ENCODE peak calls at places on chromosomes 5 and 9, in seven cellular contexts. One of them, this sample, is unnamed.

GRCh38 chr9:306907-307306 is 92.2 kb downstream of the DOCK8 start:
- DNase-seq in heart right ventricle: no peak
- DNase-seq in activated effector memory CD4-positive, alpha-beta T cell treated with Interleukin-2 at 50 U/mL for 16 hours: peak; percentile 17
- DNase-seq in kidney glomerular epithelial cell: no peak
- DNase-seq in B cell: peak; percentile 46
- DNase-seq in NCI-H2081: no peak
- DNase-seq in effector memory CD8-positive, alpha-beta T cell: peak; percentile 23
- DNase-seq in this sample: peak; percentile 27

GRCh38 chr5:43649256-43649655 is 46.3 kb downstream of the NNT start:
- DNase-seq in heart right ventricle: no peak
- DNase-seq in activated effector memory CD4-positive, alpha-beta T cell treated with Interleukin-2 at 50 U/mL for 16 hours: no peak
- DNase-seq in kidney glomerular epithelial cell: peak; percentile 39
- DNase-seq in B cell: no peak
- DNase-seq in NCI-H2081: no peak
- DNase-seq in effector memory CD8-positive, alpha-beta T cell: no peak
- DNase-seq in this sample: no peak

GRCh38 chr9:35757527-35758275 is 3.6 kb upstream of the MSMP start:
- DNase-seq in heart right ventricle: no peak
- DNase-seq in activated effector memory CD4-positive, alpha-beta T cell treated with Interleukin-2 at 50 U/mL for 16 hours: no peak
- DNase-seq in kidney glomerular epithelial cell: no peak
- DNase-seq in B cell: no peak
- DNase-seq in NCI-H2081: no peak
- DNase-seq in effector memory CD8-positive, alpha-beta T cell: no peak
- DNase-seq in this sample: no peak

GRCh38 chr9:89821081-89821480 is 216.3 kb downstream of the GADD45G start:
- DNase-seq in heart right ventricle: no peak
- DNase-seq in activated effector memory CD4-positive, alpha-beta T cell treated with Interleukin-2 at 50 U/mL for 16 hours: no peak
- DNase-seq in kidney glomerular epithelial cell: peak; percentile 26
- DNase-seq in B cell: no peak
- DNase-seq in NCI-H2081: no peak
- DNase-seq in effector memory CD8-positive, alpha-beta T cell: no peak
- DNase-seq in this sample: no peak

GRCh38 chr9:115972362-115972761 is 181.2 kb upstream of the PAPPA start:
- DNase-seq in heart right ventricle: no peak
- DNase-seq in activated effector memory CD4-positive, alpha-beta T cell treated with Interleukin-2 at 50 U/mL for 16 hours: no peak
- DNase-seq in kidney glomerular epithelial cell: no peak
- DNase-seq in B cell: no peak
- DNase-seq in NCI-H2081: no peak
- DNase-seq in effector memory CD8-positive, alpha-beta T cell: no peak
- DNase-seq in this sample: no peak

GRCh38 chr5:102590467-102590866 is 91.7 kb upstream of the SLCO6A1 start:
- DNase-seq in heart right ventricle: no peak
- DNase-seq in activated effector memory CD4-positive, alpha-beta T cell treated with Interleukin-2 at 50 U/mL for 16 hours: no peak
- DNase-seq in kidney glomerular epithelial cell: no peak
- DNase-seq in B cell: no peak
- DNase-seq in NCI-H2081: no peak
- DNase-seq in effector memory CD8-positive, alpha-beta T cell: no peak
- DNase-seq in this sample: no peak

GRCh38 chr5:58855851-58856739 is 273.2 kb downstream of the RAB3C start:
- DNase-seq in heart right ventricle: no peak
- DNase-seq in activated effector memory CD4-positive, alpha-beta T cell treated with Interleukin-2 at 50 U/mL for 16 hours: no peak
- DNase-seq in kidney glomerular epithelial cell: no peak
- DNase-seq in B cell: no peak
- DNase-seq in NCI-H2081: no peak
- DNase-seq in effector memory CD8-positive, alpha-beta T cell: no peak
- DNase-seq in this sample: no peak

GRCh38 chr5:72648511-72648910 is 141.3 kb upstream of the ZNF366 start:
- DNase-seq in heart right ventricle: no peak
- DNase-seq in activated effector memory CD4-positive, alpha-beta T cell treated with Interleukin-2 at 50 U/mL for 16 hours: no peak
- DNase-seq in kidney glomerular epithelial cell: no peak
- DNase-seq in B cell: no peak
- DNase-seq in NCI-H2081: no peak
- DNase-seq in effector memory CD8-positive, alpha-beta T cell: no peak
- DNase-seq in this sample: no peak

GRCh38 chr9:13939129-13939528 is 374.8 kb downstream of the NFIB start:
- DNase-seq in heart right ventricle: peak; percentile 29
- DNase-seq in activated effector memory CD4-positive, alpha-beta T cell treated with Interleukin-2 at 50 U/mL for 16 hours: no peak
- DNase-seq in kidney glomerular epithelial cell: no peak
- DNase-seq in B cell: no peak
- DNase-seq in NCI-H2081: peak; percentile 58
- DNase-seq in effector memory CD8-positive, alpha-beta T cell: no peak
- DNase-seq in this sample: no peak

GRCh38 chr9:76453785-76454184 is 5.2 kb upstream of the GCNT1 start:
- DNase-seq in heart right ventricle: no peak
- DNase-seq in activated effector memory CD4-positive, alpha-beta T cell treated with Interleukin-2 at 50 U/mL for 16 hours: no peak
- DNase-seq in kidney glomerular epithelial cell: no peak
- DNase-seq in B cell: no peak
- DNase-seq in NCI-H2081: no peak
- DNase-seq in effector memory CD8-positive, alpha-beta T cell: no peak
- DNase-seq in this sample: no peak

GRCh38 chr9:127523312-127523851 is 72.1 kb downstream of the LRSAM1 start:
- DNase-seq in heart right ventricle: peak; percentile 6
- DNase-seq in activated effector memory CD4-positive, alpha-beta T cell treated with Interleukin-2 at 50 U/mL for 16 hours: no peak
- DNase-seq in kidney glomerular epithelial cell: peak; percentile 15
- DNase-seq in B cell: no peak
- DNase-seq in NCI-H2081: no peak
- DNase-seq in effector memory CD8-positive, alpha-beta T cell: no peak
- DNase-seq in this sample: peak; percentile 57

GRCh38 chr5:20420991-20421595 is 433.1 kb upstream of the CDH18 start:
- DNase-seq in heart right ventricle: no peak
- DNase-seq in activated effector memory CD4-positive, alpha-beta T cell treated with Interleukin-2 at 50 U/mL for 16 hours: no peak
- DNase-seq in kidney glomerular epithelial cell: no peak
- DNase-seq in B cell: no peak
- DNase-seq in NCI-H2081: no peak
- DNase-seq in effector memory CD8-positive, alpha-beta T cell: no peak
- DNase-seq in this sample: no peak

GRCh38 chr9:127629468-127630081 is 17.5 kb downstream of the STXBP1 start:
- DNase-seq in heart right ventricle: no peak
- DNase-seq in activated effector memory CD4-positive, alpha-beta T cell treated with Interleukin-2 at 50 U/mL for 16 hours: no peak
- DNase-seq in kidney glomerular epithelial cell: no peak
- DNase-seq in B cell: no peak
- DNase-seq in NCI-H2081: no peak
- DNase-seq in effector memory CD8-positive, alpha-beta T cell: no peak
- DNase-seq in this sample: no peak

GRCh38 chr5:149471406-149472183 is 79.6 kb downstream of the CSNK1A1 start:
- DNase-seq in heart right ventricle: no peak
- DNase-seq in activated effector memory CD4-positive, alpha-beta T cell treated with Interleukin-2 at 50 U/mL for 16 hours: no peak
- DNase-seq in kidney glomerular epithelial cell: peak; percentile 56
- DNase-seq in B cell: no peak
- DNase-seq in NCI-H2081: no peak
- DNase-seq in effector memory CD8-positive, alpha-beta T cell: no peak
- DNase-seq in this sample: no peak

GRCh38 chr5:123482258-123482657 is 29.7 kb upstream of the CSNK1G3 start:
- DNase-seq in heart right ventricle: no peak
- DNase-seq in activated effector memory CD4-positive, alpha-beta T cell treated with Interleukin-2 at 50 U/mL for 16 hours: no peak
- DNase-seq in kidney glomerular epithelial cell: no peak
- DNase-seq in B cell: no peak
- DNase-seq in NCI-H2081: no peak
- DNase-seq in effector memory CD8-positive, alpha-beta T cell: no peak
- DNase-seq in this sample: no peak

GRCh38 chr5:173456751-173457171 is 128.5 kb upstream of the STC2 start:
- DNase-seq in heart right ventricle: no peak
- DNase-seq in activated effector memory CD4-positive, alpha-beta T cell treated with Interleukin-2 at 50 U/mL for 16 hours: no peak
- DNase-seq in kidney glomerular epithelial cell: no peak
- DNase-seq in B cell: no peak
- DNase-seq in NCI-H2081: no peak
- DNase-seq in effector memory CD8-positive, alpha-beta T cell: no peak
- DNase-seq in this sample: no peak

GRCh38 chr5:151924564-151925395 is at the start of gene GLRA1:
- DNase-seq in heart right ventricle: peak; percentile 57
- DNase-seq in activated effector memory CD4-positive, alpha-beta T cell treated with Interleukin-2 at 50 U/mL for 16 hours: peak; percentile 29
- DNase-seq in kidney glomerular epithelial cell: peak; percentile 40
- DNase-seq in B cell: peak; percentile 42
- DNase-seq in NCI-H2081: no peak
- DNase-seq in effector memory CD8-positive, alpha-beta T cell: peak; percentile 43
- DNase-seq in this sample: peak; percentile 4

GRCh38 chr9:128553695-128554094 is 1.3 kb downstream of the SPTAN1 start:
- DNase-seq in heart right ventricle: no peak
- DNase-seq in activated effector memory CD4-positive, alpha-beta T cell treated with Interleukin-2 at 50 U/mL for 16 hours: no peak
- DNase-seq in kidney glomerular epithelial cell: peak; percentile 39
- DNase-seq in B cell: no peak
- DNase-seq in NCI-H2081: no peak
- DNase-seq in effector memory CD8-positive, alpha-beta T cell: no peak
- DNase-seq in this sample: no peak

GRCh38 chr9:80797841-80798688 is 891.3 kb downstream of the TLE1 start:
- DNase-seq in heart right ventricle: peak; percentile 11
- DNase-seq in activated effector memory CD4-positive, alpha-beta T cell treated with Interleukin-2 at 50 U/mL for 16 hours: no peak
- DNase-seq in kidney glomerular epithelial cell: no peak
- DNase-seq in B cell: no peak
- DNase-seq in NCI-H2081: peak; percentile 64
- DNase-seq in effector memory CD8-positive, alpha-beta T cell: no peak
- DNase-seq in this sample: no peak

GRCh38 chr9:13088734-13089427 is 190.6 kb downstream of the MPDZ start:
- DNase-seq in heart right ventricle: peak; percentile 13
- DNase-seq in activated effector memory CD4-positive, alpha-beta T cell treated with Interleukin-2 at 50 U/mL for 16 hours: no peak
- DNase-seq in kidney glomerular epithelial cell: peak; percentile 65
- DNase-seq in B cell: peak; percentile 2
- DNase-seq in NCI-H2081: peak; percentile 89
- DNase-seq in effector memory CD8-positive, alpha-beta T cell: no peak
- DNase-seq in this sample: peak; percentile 12

GRCh38 chr9:133420392-133420827 is 1.8 kb upstream of the ADAMTS13 start:
- DNase-seq in heart right ventricle: no peak
- DNase-seq in activated effector memory CD4-positive, alpha-beta T cell treated with Interleukin-2 at 50 U/mL for 16 hours: no peak
- DNase-seq in kidney glomerular epithelial cell: no peak
- DNase-seq in B cell: peak; percentile 82
- DNase-seq in NCI-H2081: no peak
- DNase-seq in effector memory CD8-positive, alpha-beta T cell: no peak
- DNase-seq in this sample: peak; percentile 35

GRCh38 chr9:127977877-127978647 is 2.7 kb downstream of the EEIG1 start:
- DNase-seq in heart right ventricle: peak; percentile 62
- DNase-seq in activated effector memory CD4-positive, alpha-beta T cell treated with Interleukin-2 at 50 U/mL for 16 hours: no peak
- DNase-seq in kidney glomerular epithelial cell: peak; percentile 32
- DNase-seq in B cell: no peak
- DNase-seq in NCI-H2081: no peak
- DNase-seq in effector memory CD8-positive, alpha-beta T cell: no peak
- DNase-seq in this sample: no peak

GRCh38 chr9:7533376-7534090 is 266.0 kb downstream of the DMAC1 start:
- DNase-seq in heart right ventricle: no peak
- DNase-seq in activated effector memory CD4-positive, alpha-beta T cell treated with Interleukin-2 at 50 U/mL for 16 hours: no peak
- DNase-seq in kidney glomerular epithelial cell: no peak
- DNase-seq in B cell: no peak
- DNase-seq in NCI-H2081: no peak
- DNase-seq in effector memory CD8-positive, alpha-beta T cell: no peak
- DNase-seq in this sample: no peak

GRCh38 chr5:125604104-125604503 is 819.1 kb upstream of the GRAMD2B start:
- DNase-seq in heart right ventricle: no peak
- DNase-seq in activated effector memory CD4-positive, alpha-beta T cell treated with Interleukin-2 at 50 U/mL for 16 hours: no peak
- DNase-seq in kidney glomerular epithelial cell: no peak
- DNase-seq in B cell: no peak
- DNase-seq in NCI-H2081: no peak
- DNase-seq in effector memory CD8-positive, alpha-beta T cell: no peak
- DNase-seq in this sample: no peak

GRCh38 chr9:136623849-136624183 is 38.9 kb upstream of the EGFL7 start:
- DNase-seq in heart right ventricle: no peak
- DNase-seq in activated effector memory CD4-positive, alpha-beta T cell treated with Interleukin-2 at 50 U/mL for 16 hours: no peak
- DNase-seq in kidney glomerular epithelial cell: no peak
- DNase-seq in B cell: no peak
- DNase-seq in NCI-H2081: no peak
- DNase-seq in effector memory CD8-positive, alpha-beta T cell: no peak
- DNase-seq in this sample: no peak

GRCh38 chr9:110602281-110602680 is 22.7 kb upstream of the SVEP1 start:
- DNase-seq in heart right ventricle: no peak
- DNase-seq in activated effector memory CD4-positive, alpha-beta T cell treated with Interleukin-2 at 50 U/mL for 16 hours: no peak
- DNase-seq in kidney glomerular epithelial cell: no peak
- DNase-seq in B cell: no peak
- DNase-seq in NCI-H2081: no peak
- DNase-seq in effector memory CD8-positive, alpha-beta T cell: no peak
- DNase-seq in this sample: no peak

GRCh38 chr5:78526049-78526525 is 122.5 kb downstream of the LHFPL2 start:
- DNase-seq in heart right ventricle: no peak
- DNase-seq in activated effector memory CD4-positive, alpha-beta T cell treated with Interleukin-2 at 50 U/mL for 16 hours: no peak
- DNase-seq in kidney glomerular epithelial cell: peak; percentile 15
- DNase-seq in B cell: no peak
- DNase-seq in NCI-H2081: no peak
- DNase-seq in effector memory CD8-positive, alpha-beta T cell: no peak
- DNase-seq in this sample: no peak

GRCh38 chr9:121074370-121075250 is at the start of gene CNTRL:
- DNase-seq in heart right ventricle: peak; percentile 92
- DNase-seq in activated effector memory CD4-positive, alpha-beta T cell treated with Interleukin-2 at 50 U/mL for 16 hours: peak; percentile 76
- DNase-seq in kidney glomerular epithelial cell: peak; percentile 83
- DNase-seq in B cell: peak; percentile 84
- DNase-seq in NCI-H2081: peak; percentile 93
- DNase-seq in effector memory CD8-positive, alpha-beta T cell: peak; percentile 76
- DNase-seq in this sample: peak; percentile 92

GRCh38 chr5:33120671-33121070 is 320.1 kb upstream of the TARS1 start:
- DNase-seq in heart right ventricle: no peak
- DNase-seq in activated effector memory CD4-positive, alpha-beta T cell treated with Interleukin-2 at 50 U/mL for 16 hours: no peak
- DNase-seq in kidney glomerular epithelial cell: no peak
- DNase-seq in B cell: no peak
- DNase-seq in NCI-H2081: no peak
- DNase-seq in effector memory CD8-positive, alpha-beta T cell: no peak
- DNase-seq in this sample: no peak

GRCh38 chr5:179836225-179837019 is 15.7 kb downstream of the SQSTM1 start:
- DNase-seq in heart right ventricle: no peak
- DNase-seq in activated effector memory CD4-positive, alpha-beta T cell treated with Interleukin-2 at 50 U/mL for 16 hours: peak; percentile 44
- DNase-seq in kidney glomerular epithelial cell: no peak
- DNase-seq in B cell: peak; percentile 54
- DNase-seq in NCI-H2081: no peak
- DNase-seq in effector memory CD8-positive, alpha-beta T cell: peak; percentile 55
- DNase-seq in this sample: peak; percentile 51

GRCh38 chr5:137316346-137316736 is 182.8 kb downstream of the SPOCK1 start:
- DNase-seq in heart right ventricle: no peak
- DNase-seq in activated effector memory CD4-positive, alpha-beta T cell treated with Interleukin-2 at 50 U/mL for 16 hours: no peak
- DNase-seq in kidney glomerular epithelial cell: no peak
- DNase-seq in B cell: no peak
- DNase-seq in NCI-H2081: no peak
- DNase-seq in effector memory CD8-positive, alpha-beta T cell: no peak
- DNase-seq in this sample: no peak

GRCh38 chr9:4725706-4726442 is 15.1 kb downstream of the AK3 start:
- DNase-seq in heart right ventricle: no peak
- DNase-seq in activated effector memory CD4-positive, alpha-beta T cell treated with Interleukin-2 at 50 U/mL for 16 hours: no peak
- DNase-seq in kidney glomerular epithelial cell: no peak
- DNase-seq in B cell: no peak
- DNase-seq in NCI-H2081: no peak
- DNase-seq in effector memory CD8-positive, alpha-beta T cell: no peak
- DNase-seq in this sample: no peak

GRCh38 chr5:111241696-111242095 is 17.5 kb downstream of the CAMK4 start:
- DNase-seq in heart right ventricle: no peak
- DNase-seq in activated effector memory CD4-positive, alpha-beta T cell treated with Interleukin-2 at 50 U/mL for 16 hours: no peak
- DNase-seq in kidney glomerular epithelial cell: no peak
- DNase-seq in B cell: no peak
- DNase-seq in NCI-H2081: no peak
- DNase-seq in effector memory CD8-positive, alpha-beta T cell: no peak
- DNase-seq in this sample: no peak

GRCh38 chr5:61028382-61028781 is 83.4 kb downstream of the NDUFAF2 start:
- DNase-seq in heart right ventricle: no peak
- DNase-seq in activated effector memory CD4-positive, alpha-beta T cell treated with Interleukin-2 at 50 U/mL for 16 hours: no peak
- DNase-seq in kidney glomerular epithelial cell: no peak
- DNase-seq in B cell: no peak
- DNase-seq in NCI-H2081: no peak
- DNase-seq in effector memory CD8-positive, alpha-beta T cell: no peak
- DNase-seq in this sample: no peak

This sample was measured in CD4-positive, CD25-positive, alpha-beta regulatory T cell.